ENCODE peak calls at places on chromosomes 2 and 18, in seven cellular contexts. C is IMR-90, B is neuronal stem cell, Z is H9, O is trophoblast cell, E is mesendoderm, M is H1. J is an unnamed sample.

GRCh38 chr18:23856466-23857175 is 157.9 kb upstream of the TTC39C start:
- DNase-seq in C (peak; percentile 21), E (peak; percentile 70), B (no peak), Z (no peak), O (peak; percentile 64), M (peak; percentile 41), J (no peak)

GRCh38 chr2:133026536-133027177 is 356.7 kb upstream of the LYPD1 start:
- DNase-seq in C (peak; percentile 8), O (no peak), M (peak; percentile 54), E (peak; percentile 84), Z (peak; percentile 49), B (peak; percentile 20), J (no peak)

GRCh38 chr2:203987959-203988358 is 51.4 kb downstream of the ICOS start:
- DNase-seq in B (no peak), O (no peak), M (no peak), E (no peak), C (no peak), Z (no peak), J (no peak)

GRCh38 chr18:79248495-79249078 is 147.1 kb upstream of the NFATC1 start:
- DNase-seq in B (no peak), E (peak; percentile 23), O (no peak), Z (no peak), C (peak; percentile 41), M (no peak), J (peak; percentile 11)

GRCh38 chr2:40103163-40103562 is 324.1 kb upstream of the THUMPD2 start:
- DNase-seq in O (peak; percentile 47), E (no peak), Z (no peak), C (peak; percentile 77), M (no peak), B (no peak), J (peak; percentile 81)

GRCh38 chr2:135030826-135031225 is 16.4 kb downstream of the MAP3K19 start:
- DNase-seq in E (peak; percentile 42), O (peak; percentile 35), C (peak; percentile 65), Z (no peak), B (peak; percentile 32), M (no peak), J (peak; percentile 54)

GRCh38 chr18:13217466-13217961 is 1.0 kb upstream of the LDLRAD4 start:
- DNase-seq in E (peak; percentile 55), O (peak; percentile 39), M (peak; percentile 65), Z (peak; percentile 49), C (peak; percentile 3), B (peak; percentile 57), J (peak; percentile 14)

GRCh38 chr18:79173742-79174141 is 104.5 kb downstream of the ATP9B start:
- DNase-seq in E (no peak), B (no peak), M (no peak), O (no peak), C (no peak), Z (no peak), J (no peak)

GRCh38 chr2:61220768-61221167 is 58.8 kb downstream of the C2orf74 start:
- DNase-seq in C (peak; percentile 50), E (no peak), M (no peak), Z (no peak), O (no peak), B (no peak), J (no peak)

GRCh38 chr2:29377788-29378187 is 262.6 kb downstream of the CLIP4 start:
- DNase-seq in Z (no peak), O (no peak), B (no peak), E (no peak), M (no peak), C (no peak), J (no peak)

GRCh38 chr18:42048150-42048549 is 93.1 kb downstream of the PIK3C3 start:
- DNase-seq in Z (no peak), B (no peak), M (no peak), E (peak; percentile 25), O (peak; percentile 49), C (peak; percentile 93), J (peak; percentile 91)

GRCh38 chr2:120230515-120231471 is 7.6 kb upstream of the TMEM185B start:
- DNase-seq in Z (peak; percentile 21), B (no peak), M (no peak), E (no peak), C (no peak), O (peak; percentile 84), J (no peak)

GRCh38 chr18:5543036-5543671 is 643 bp downstream of the EPB41L3 start:
- DNase-seq in B (peak; percentile 32), E (peak; percentile 65), M (peak; percentile 72), Z (peak; percentile 55), O (peak; percentile 31), C (no peak), J (no peak)

GRCh38 chr2:72883356-72883962 is 3.7 kb upstream of the SPR start:
- DNase-seq in Z (peak; percentile 59), B (peak; percentile 61), C (peak; percentile 46), O (peak; percentile 70), E (peak; percentile 65), M (peak; percentile 82), J (peak; percentile 58)

GRCh38 chr2:39469807-39470206 is 32.7 kb upstream of the MAP4K3 start:
- DNase-seq in M (no peak), C (peak; percentile 70), E (peak; percentile 66), Z (peak; percentile 50), B (peak; percentile 9), O (peak; percentile 96), J (peak; percentile 59)

GRCh38 chr2:32841931-32842898 is 104.5 kb upstream of the LTBP1 start:
- DNase-seq in B (no peak), Z (no peak), E (no peak), C (no peak), M (no peak), O (no peak), J (no peak)
- H2AK5ac ChIP-seq in B (no peak overlapping the region), Z (no peak overlapping the region), E (no peak overlapping the region), C (no peak overlapping the region), M (no peak overlapping the region), O (no peak overlapping the region), J (no peak overlapping the region)

DNA sequence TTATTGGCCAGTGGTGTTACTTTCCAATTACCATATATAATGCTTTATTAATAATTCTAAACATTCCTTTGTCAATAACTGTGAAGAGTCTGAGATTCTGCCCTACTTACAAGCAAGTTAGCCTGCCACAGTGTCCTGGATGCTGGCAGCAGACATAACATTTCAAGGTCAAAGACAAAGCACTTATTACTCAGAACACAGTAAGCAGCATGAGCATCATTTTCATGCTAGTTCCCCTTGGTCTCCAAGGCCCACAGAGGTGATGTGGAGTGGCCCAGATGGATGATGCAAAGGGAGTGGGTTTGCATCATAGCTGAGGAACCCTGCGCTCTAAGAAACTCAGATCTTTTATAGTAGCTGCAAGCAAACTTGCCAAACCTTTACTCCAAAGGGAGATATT is 349.7 kb downstream of the ZEB2 start:
- DNase-seq in Z (no peak), C (peak; percentile 31), O (no peak), E (no peak), B (no peak), M (no peak), J (no peak)
- H2AK5ac ChIP-seq in Z (no peak overlapping the region), C (no peak overlapping the region), O (no peak overlapping the region), E (no peak overlapping the region), B (no peak overlapping the region), M (no peak overlapping the region), J (no peak overlapping the region)

GRCh38 chr2:11919953-11920352 is 173.5 kb downstream of the LPIN1 start:
- DNase-seq in Z (no peak), O (no peak), B (no peak), M (no peak), C (no peak), E (no peak), J (no peak)

GRCh38 chr2:11914455-11914854 is 168.0 kb downstream of the LPIN1 start:
- DNase-seq in B (no peak), M (no peak), C (no peak), O (peak; percentile 3), E (no peak), Z (no peak), J (peak; percentile 24)

GRCh38 chr2:11912980-11913379 is 166.5 kb downstream of the LPIN1 start:
- DNase-seq in Z (no peak), O (no peak), C (no peak), M (no peak), E (no peak), B (no peak), J (no peak)

GRCh38 chr2:11910971-11911370 is 164.5 kb downstream of the LPIN1 start:
- DNase-seq in E (no peak), B (no peak), M (no peak), O (no peak), C (no peak), Z (no peak), J (no peak)

DNA sequence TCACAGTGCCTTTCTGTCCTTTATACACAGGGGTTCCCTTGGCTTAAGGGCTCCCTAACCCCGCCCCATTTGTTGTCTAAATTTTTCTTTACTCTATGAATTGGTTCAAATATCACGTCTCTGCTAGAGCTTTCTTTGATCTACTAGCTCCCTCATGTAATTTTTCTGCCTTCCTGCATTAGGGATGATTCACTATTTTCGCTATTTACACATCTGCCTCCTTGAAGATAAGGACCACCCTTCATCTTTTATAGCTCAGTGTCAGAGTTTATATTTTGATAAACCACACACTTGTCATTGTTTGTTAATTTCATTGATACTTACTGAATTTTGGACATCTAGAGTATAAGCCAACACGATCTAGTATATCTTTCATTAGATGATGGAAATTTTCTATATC is 169.2 kb downstream of the LPIN1 start:
- DNase-seq in M (no peak), C (no peak), E (no peak), B (no peak), Z (no peak), O (no peak), J (no peak)
- H2AK5ac ChIP-seq in M (no peak overlapping the region), C (no peak overlapping the region), E (no peak overlapping the region), B (no peak overlapping the region), Z (no peak overlapping the region), O (no peak overlapping the region), J (no peak overlapping the region)

DNA sequence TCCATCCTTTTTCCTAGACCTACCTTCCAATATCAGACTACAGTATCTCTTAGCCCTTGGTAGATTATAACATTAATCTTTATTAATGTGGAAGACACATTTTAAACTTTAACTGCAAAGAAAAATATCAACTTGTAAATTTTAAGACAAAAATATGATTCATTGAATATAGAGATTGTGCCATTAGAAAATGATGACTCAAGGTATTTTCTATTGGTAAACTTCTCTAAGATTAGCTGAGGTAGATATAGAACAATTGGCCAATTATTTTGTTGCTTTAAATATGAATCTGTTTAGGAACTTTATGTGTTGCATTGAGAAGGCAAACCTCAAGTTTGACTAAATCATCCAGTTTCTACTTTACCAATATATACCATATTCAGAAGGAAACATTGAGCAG is 604.7 kb downstream of the CBLN2 start:
- DNase-seq in B (no peak), O (no peak), C (no peak), Z (no peak), M (no peak), E (no peak), J (no peak)
- H2AK5ac ChIP-seq in B (no peak overlapping the region), O (no peak overlapping the region), C (no peak overlapping the region), Z (no peak overlapping the region), M (no peak overlapping the region), E (no peak overlapping the region), J (no peak overlapping the region)